ENCODE peak calls at places on chromosomes 5 and 9, in five cellular contexts. One of them, this sample, is unnamed.

GRCh38 chr9:19665146-19665863 is 123.5 kb downstream of the SLC24A2 start:
- DNase-seq in NK-92 treated with Interleukin-12 subunit alpha and Interleukin-12 subunit beta, amount 100 ng/mL, for 24 hours: no peak
- DNase-seq in mucosa of gallbladder: no peak
- DNase-seq in AG04449: no peak
- DNase-seq in NCI-H748 treated with DMSO at 0.1 percent for 48 hours: no peak
- DNase-seq in this sample: no peak

GRCh38 chr5:8870349-8870748 is 675.5 kb downstream of the SEMA5A start:
- DNase-seq in NK-92 treated with Interleukin-12 subunit alpha and Interleukin-12 subunit beta, amount 100 ng/mL, for 24 hours: no peak
- DNase-seq in mucosa of gallbladder: no peak
- DNase-seq in AG04449: no peak
- DNase-seq in NCI-H748 treated with DMSO at 0.1 percent for 48 hours: no peak
- DNase-seq in this sample: no peak

GRCh38 chr9:137198051-137198747 is 2.3 kb downstream of the TPRN start:
- DNase-seq in NK-92 treated with Interleukin-12 subunit alpha and Interleukin-12 subunit beta, amount 100 ng/mL, for 24 hours: no peak
- DNase-seq in NCI-H748 treated with DMSO at 0.1 percent for 48 hours: no peak
- DNase-seq in AG04449: no peak
- DNase-seq in mucosa of gallbladder: peak
- DNase-seq in this sample: peak

GRCh38 chr5:62268239-62268638 is 37.8 kb upstream of the KIF2A start:
- DNase-seq in NK-92 treated with Interleukin-12 subunit alpha and Interleukin-12 subunit beta, amount 100 ng/mL, for 24 hours: no peak
- DNase-seq in mucosa of gallbladder: peak
- DNase-seq in AG04449: no peak
- DNase-seq in NCI-H748 treated with DMSO at 0.1 percent for 48 hours: no peak
- DNase-seq in this sample: peak

GRCh38 chr9:82354260-82354659 is 365.7 kb downstream of the SPATA31D1 start:
- DNase-seq in NK-92 treated with Interleukin-12 subunit alpha and Interleukin-12 subunit beta, amount 100 ng/mL, for 24 hours: no peak
- DNase-seq in mucosa of gallbladder: no peak
- DNase-seq in NCI-H748 treated with DMSO at 0.1 percent for 48 hours: no peak
- DNase-seq in AG04449: peak
- DNase-seq in this sample: no peak

GRCh38 chr5:113546711-113547159 is 33.2 kb downstream of the YTHDC2 start:
- DNase-seq in mucosa of gallbladder: no peak
- DNase-seq in AG04449: peak
- DNase-seq in NK-92 treated with Interleukin-12 subunit alpha and Interleukin-12 subunit beta, amount 100 ng/mL, for 24 hours: no peak
- DNase-seq in NCI-H748 treated with DMSO at 0.1 percent for 48 hours: no peak
- DNase-seq in this sample: no peak

GRCh38 chr5:78472469-78473106 is 112.2 kb downstream of the SCAMP1 start:
- DNase-seq in NK-92 treated with Interleukin-12 subunit alpha and Interleukin-12 subunit beta, amount 100 ng/mL, for 24 hours: no peak
- DNase-seq in AG04449: no peak
- DNase-seq in NCI-H748 treated with DMSO at 0.1 percent for 48 hours: no peak
- DNase-seq in mucosa of gallbladder: no peak
- DNase-seq in this sample: no peak

GRCh38 chr5:167577616-167578015 is 713.8 kb upstream of the WWC1 start:
- DNase-seq in NK-92 treated with Interleukin-12 subunit alpha and Interleukin-12 subunit beta, amount 100 ng/mL, for 24 hours: no peak
- DNase-seq in AG04449: no peak
- DNase-seq in mucosa of gallbladder: no peak
- DNase-seq in NCI-H748 treated with DMSO at 0.1 percent for 48 hours: no peak
- DNase-seq in this sample: no peak

GRCh38 chr9:126935630-126936029 is 21.0 kb downstream of the RALGPS1 start:
- DNase-seq in AG04449: no peak
- DNase-seq in NCI-H748 treated with DMSO at 0.1 percent for 48 hours: no peak
- DNase-seq in mucosa of gallbladder: no peak
- DNase-seq in NK-92 treated with Interleukin-12 subunit alpha and Interleukin-12 subunit beta, amount 100 ng/mL, for 24 hours: no peak
- DNase-seq in this sample: no peak

GRCh38 chr9:76866689-76867088 is 39.2 kb downstream of the PRUNE2 start:
- DNase-seq in NK-92 treated with Interleukin-12 subunit alpha and Interleukin-12 subunit beta, amount 100 ng/mL, for 24 hours: no peak
- DNase-seq in NCI-H748 treated with DMSO at 0.1 percent for 48 hours: no peak
- DNase-seq in mucosa of gallbladder: no peak
- DNase-seq in AG04449: peak
- DNase-seq in this sample: no peak

GRCh38 chr9:130010151-130010988 is 32.6 kb downstream of the FNBP1 start:
- DNase-seq in NK-92 treated with Interleukin-12 subunit alpha and Interleukin-12 subunit beta, amount 100 ng/mL, for 24 hours: no peak
- DNase-seq in NCI-H748 treated with DMSO at 0.1 percent for 48 hours: no peak
- DNase-seq in mucosa of gallbladder: no peak
- DNase-seq in AG04449: no peak
- DNase-seq in this sample: no peak

GRCh38 chr5:117794847-117795246 is 1193.5 kb downstream of the DTWD2 start:
- DNase-seq in NCI-H748 treated with DMSO at 0.1 percent for 48 hours: no peak
- DNase-seq in mucosa of gallbladder: no peak
- DNase-seq in AG04449: no peak
- DNase-seq in NK-92 treated with Interleukin-12 subunit alpha and Interleukin-12 subunit beta, amount 100 ng/mL, for 24 hours: no peak
- DNase-seq in this sample: no peak

GRCh38 chr9:101462558-101462957 is 27.0 kb upstream of the ALDOB start:
- DNase-seq in NCI-H748 treated with DMSO at 0.1 percent for 48 hours: no peak
- DNase-seq in mucosa of gallbladder: no peak
- DNase-seq in AG04449: no peak
- DNase-seq in NK-92 treated with Interleukin-12 subunit alpha and Interleukin-12 subunit beta, amount 100 ng/mL, for 24 hours: no peak
- DNase-seq in this sample: no peak

GRCh38 chr5:144391044-144391443 is 220.4 kb downstream of the KCTD16 start:
- DNase-seq in mucosa of gallbladder: no peak
- DNase-seq in NK-92 treated with Interleukin-12 subunit alpha and Interleukin-12 subunit beta, amount 100 ng/mL, for 24 hours: no peak
- DNase-seq in AG04449: no peak
- DNase-seq in NCI-H748 treated with DMSO at 0.1 percent for 48 hours: no peak
- DNase-seq in this sample: no peak

GRCh38 chr9:69797680-69798079 is 22.9 kb upstream of the CFAP95 start:
- DNase-seq in AG04449: no peak
- DNase-seq in mucosa of gallbladder: no peak
- DNase-seq in NK-92 treated with Interleukin-12 subunit alpha and Interleukin-12 subunit beta, amount 100 ng/mL, for 24 hours: no peak
- DNase-seq in NCI-H748 treated with DMSO at 0.1 percent for 48 hours: no peak
- DNase-seq in this sample: no peak

GRCh38 chr9:132814937-132815336 is 63.1 kb downstream of the AK8 start:
- DNase-seq in AG04449: no peak
- DNase-seq in NCI-H748 treated with DMSO at 0.1 percent for 48 hours: no peak
- DNase-seq in NK-92 treated with Interleukin-12 subunit alpha and Interleukin-12 subunit beta, amount 100 ng/mL, for 24 hours: no peak
- DNase-seq in mucosa of gallbladder: no peak
- DNase-seq in this sample: no peak

GRCh38 chr5:109454726-109455505 is 45.1 kb upstream of the PJA2 start:
- DNase-seq in NCI-H748 treated with DMSO at 0.1 percent for 48 hours: no peak
- DNase-seq in AG04449: no peak
- DNase-seq in NK-92 treated with Interleukin-12 subunit alpha and Interleukin-12 subunit beta, amount 100 ng/mL, for 24 hours: no peak
- DNase-seq in mucosa of gallbladder: no peak
- DNase-seq in this sample: no peak

GRCh38 chr9:97502984-97503861 is 1.8 kb downstream of the TMOD1 start:
- DNase-seq in mucosa of gallbladder: no peak
- DNase-seq in NCI-H748 treated with DMSO at 0.1 percent for 48 hours: no peak
- DNase-seq in NK-92 treated with Interleukin-12 subunit alpha and Interleukin-12 subunit beta, amount 100 ng/mL, for 24 hours: no peak
- DNase-seq in AG04449: no peak
- DNase-seq in this sample: peak

GRCh38 chr5:142324377-142324870 is 397 bp downstream of the SPRY4 start:
- DNase-seq in NCI-H748 treated with DMSO at 0.1 percent for 48 hours: no peak
- DNase-seq in mucosa of gallbladder: peak
- DNase-seq in NK-92 treated with Interleukin-12 subunit alpha and Interleukin-12 subunit beta, amount 100 ng/mL, for 24 hours: no peak
- DNase-seq in AG04449: no peak
- DNase-seq in this sample: no peak

GRCh38 chr9:84898188-84898587 is 228.7 kb downstream of the NTRK2 start:
- DNase-seq in mucosa of gallbladder: no peak
- DNase-seq in NCI-H748 treated with DMSO at 0.1 percent for 48 hours: no peak
- DNase-seq in NK-92 treated with Interleukin-12 subunit alpha and Interleukin-12 subunit beta, amount 100 ng/mL, for 24 hours: no peak
- DNase-seq in AG04449: no peak
- DNase-seq in this sample: no peak

GRCh38 chr9:136868644-136869043 is 2.5 kb upstream of the EDF1 start:
- DNase-seq in mucosa of gallbladder: no peak
- DNase-seq in NK-92 treated with Interleukin-12 subunit alpha and Interleukin-12 subunit beta, amount 100 ng/mL, for 24 hours: no peak
- DNase-seq in NCI-H748 treated with DMSO at 0.1 percent for 48 hours: no peak
- DNase-seq in AG04449: no peak
- DNase-seq in this sample: no peak

GRCh38 chr9:134735441-134736175 is 94.0 kb downstream of the COL5A1 start:
- DNase-seq in NK-92 treated with Interleukin-12 subunit alpha and Interleukin-12 subunit beta, amount 100 ng/mL, for 24 hours: no peak
- DNase-seq in AG04449: no peak
- DNase-seq in mucosa of gallbladder: peak
- DNase-seq in NCI-H748 treated with DMSO at 0.1 percent for 48 hours: no peak
- DNase-seq in this sample: no peak

GRCh38 chr5:174751154-174751990 is 27.0 kb downstream of the MSX2 start:
- DNase-seq in AG04449: no peak
- DNase-seq in NK-92 treated with Interleukin-12 subunit alpha and Interleukin-12 subunit beta, amount 100 ng/mL, for 24 hours: no peak
- DNase-seq in mucosa of gallbladder: no peak
- DNase-seq in NCI-H748 treated with DMSO at 0.1 percent for 48 hours: peak
- DNase-seq in this sample: no peak

GRCh38 chr9:125435776-125436612 is 174.4 kb downstream of the GAPVD1 start:
- DNase-seq in NK-92 treated with Interleukin-12 subunit alpha and Interleukin-12 subunit beta, amount 100 ng/mL, for 24 hours: no peak
- DNase-seq in AG04449: no peak
- DNase-seq in mucosa of gallbladder: no peak
- DNase-seq in NCI-H748 treated with DMSO at 0.1 percent for 48 hours: no peak
- DNase-seq in this sample: no peak

GRCh38 chr5:127042593-127042992 is 12.2 kb upstream of the MARCHF3 start:
- DNase-seq in mucosa of gallbladder: no peak
- DNase-seq in AG04449: no peak
- DNase-seq in NK-92 treated with Interleukin-12 subunit alpha and Interleukin-12 subunit beta, amount 100 ng/mL, for 24 hours: no peak
- DNase-seq in NCI-H748 treated with DMSO at 0.1 percent for 48 hours: no peak
- DNase-seq in this sample: no peak

GRCh38 chr5:56246769-56247168 is 13.6 kb upstream of the ANKRD55 start:
- DNase-seq in NCI-H748 treated with DMSO at 0.1 percent for 48 hours: no peak
- DNase-seq in AG04449: no peak
- DNase-seq in NK-92 treated with Interleukin-12 subunit alpha and Interleukin-12 subunit beta, amount 100 ng/mL, for 24 hours: no peak
- DNase-seq in mucosa of gallbladder: no peak
- DNase-seq in this sample: no peak

GRCh38 chr5:142095035-142095434 is 13.5 kb upstream of the NDFIP1 start:
- DNase-seq in mucosa of gallbladder: no peak
- DNase-seq in NCI-H748 treated with DMSO at 0.1 percent for 48 hours: no peak
- DNase-seq in NK-92 treated with Interleukin-12 subunit alpha and Interleukin-12 subunit beta, amount 100 ng/mL, for 24 hours: no peak
- DNase-seq in AG04449: no peak
- DNase-seq in this sample: no peak

GRCh38 chr5:149221326-149221725 is 50.3 kb upstream of the AFAP1L1 start:
- DNase-seq in NK-92 treated with Interleukin-12 subunit alpha and Interleukin-12 subunit beta, amount 100 ng/mL, for 24 hours: no peak
- DNase-seq in AG04449: no peak
- DNase-seq in NCI-H748 treated with DMSO at 0.1 percent for 48 hours: no peak
- DNase-seq in mucosa of gallbladder: no peak
- DNase-seq in this sample: no peak

GRCh38 chr9:136759001-136759400 is 958 bp upstream of the LCN8 start:
- DNase-seq in NCI-H748 treated with DMSO at 0.1 percent for 48 hours: no peak
- DNase-seq in NK-92 treated with Interleukin-12 subunit alpha and Interleukin-12 subunit beta, amount 100 ng/mL, for 24 hours: no peak
- DNase-seq in AG04449: no peak
- DNase-seq in mucosa of gallbladder: no peak
- DNase-seq in this sample: no peak

GRCh38 chr5:172911976-172912375 is 47.2 kb upstream of the RPL26L1 start:
- DNase-seq in AG04449: no peak
- DNase-seq in mucosa of gallbladder: no peak
- DNase-seq in NCI-H748 treated with DMSO at 0.1 percent for 48 hours: no peak
- DNase-seq in NK-92 treated with Interleukin-12 subunit alpha and Interleukin-12 subunit beta, amount 100 ng/mL, for 24 hours: no peak
- DNase-seq in this sample: no peak

GRCh38 chr9:2241461-2241874 is 226.3 kb downstream of the SMARCA2 start:
- DNase-seq in NK-92 treated with Interleukin-12 subunit alpha and Interleukin-12 subunit beta, amount 100 ng/mL, for 24 hours: no peak
- DNase-seq in mucosa of gallbladder: no peak
- DNase-seq in AG04449: peak
- DNase-seq in NCI-H748 treated with DMSO at 0.1 percent for 48 hours: no peak
- DNase-seq in this sample: no peak

GRCh38 chr9:111601237-111602018 is 2.0 kb upstream of the PTGR1 start:
- DNase-seq in mucosa of gallbladder: no peak
- DNase-seq in AG04449: no peak
- DNase-seq in NK-92 treated with Interleukin-12 subunit alpha and Interleukin-12 subunit beta, amount 100 ng/mL, for 24 hours: no peak
- DNase-seq in NCI-H748 treated with DMSO at 0.1 percent for 48 hours: no peak
- DNase-seq in this sample: no peak

GRCh38 chr9:9521033-9521779 is 1091.6 kb downstream of the PTPRD start:
- DNase-seq in NK-92 treated with Interleukin-12 subunit alpha and Interleukin-12 subunit beta, amount 100 ng/mL, for 24 hours: no peak
- DNase-seq in mucosa of gallbladder: no peak
- DNase-seq in AG04449: no peak
- DNase-seq in NCI-H748 treated with DMSO at 0.1 percent for 48 hours: no peak
- DNase-seq in this sample: no peak

GRCh38 chr5:66551920-66552319 is 44.3 kb upstream of the MAST4 start:
- DNase-seq in NCI-H748 treated with DMSO at 0.1 percent for 48 hours: no peak
- DNase-seq in AG04449: no peak
- DNase-seq in mucosa of gallbladder: no peak
- DNase-seq in NK-92 treated with Interleukin-12 subunit alpha and Interleukin-12 subunit beta, amount 100 ng/mL, for 24 hours: no peak
- DNase-seq in this sample: no peak

GRCh38 chr5:53318303-53318702 is 162.1 kb upstream of the FST start:
- DNase-seq in NK-92 treated with Interleukin-12 subunit alpha and Interleukin-12 subunit beta, amount 100 ng/mL, for 24 hours: no peak
- DNase-seq in mucosa of gallbladder: no peak
- DNase-seq in AG04449: no peak
- DNase-seq in NCI-H748 treated with DMSO at 0.1 percent for 48 hours: no peak
- DNase-seq in this sample: no peak

GRCh38 chr5:37831821-37832524 is 7.9 kb downstream of the GDNF start:
- DNase-seq in NK-92 treated with Interleukin-12 subunit alpha and Interleukin-12 subunit beta, amount 100 ng/mL, for 24 hours: no peak
- DNase-seq in NCI-H748 treated with DMSO at 0.1 percent for 48 hours: no peak
- DNase-seq in mucosa of gallbladder: no peak
- DNase-seq in AG04449: no peak
- DNase-seq in this sample: no peak

GRCh38 chr9:33198163-33198562 is 31.0 kb upstream of the B4GALT1 start:
- DNase-seq in NK-92 treated with Interleukin-12 subunit alpha and Interleukin-12 subunit beta, amount 100 ng/mL, for 24 hours: no peak
- DNase-seq in AG04449: no peak
- DNase-seq in mucosa of gallbladder: no peak
- DNase-seq in NCI-H748 treated with DMSO at 0.1 percent for 48 hours: no peak
- DNase-seq in this sample: no peak

GRCh38 chr9:114093761-114094505 is 5.2 kb downstream of the KIF12 start:
- DNase-seq in AG04449: no peak
- DNase-seq in NCI-H748 treated with DMSO at 0.1 percent for 48 hours: no peak
- DNase-seq in NK-92 treated with Interleukin-12 subunit alpha and Interleukin-12 subunit beta, amount 100 ng/mL, for 24 hours: no peak
- DNase-seq in mucosa of gallbladder: no peak
- DNase-seq in this sample: no peak

GRCh38 chr5:10499066-10499465 is 57.4 kb downstream of the ROPN1L start:
- DNase-seq in mucosa of gallbladder: no peak
- DNase-seq in NCI-H748 treated with DMSO at 0.1 percent for 48 hours: no peak
- DNase-seq in NK-92 treated with Interleukin-12 subunit alpha and Interleukin-12 subunit beta, amount 100 ng/mL, for 24 hours: no peak
- DNase-seq in AG04449: no peak
- DNase-seq in this sample: no peak

GRCh38 chr9:16039103-16039987 is 486.5 kb downstream of the CCDC171 start:
- DNase-seq in NK-92 treated with Interleukin-12 subunit alpha and Interleukin-12 subunit beta, amount 100 ng/mL, for 24 hours: no peak
- DNase-seq in NCI-H748 treated with DMSO at 0.1 percent for 48 hours: peak
- DNase-seq in AG04449: no peak
- DNase-seq in mucosa of gallbladder: peak
- DNase-seq in this sample: no peak

This sample was measured in lung.